ENCODE peak calls at places on chromosomes 2 and 18, in seven cellular contexts. F is mesenchymal stem cell, A is trophoblast cell, G is H1, U is mesendoderm, W is IMR-90, I is H9. T is an unnamed sample.

GRCh38 chr2:136920652-136921333 is 155.4 kb downstream of the THSD7B start:
- DNase-seq in G (no peak), A (no peak), W (no peak), U (no peak), I (peak), F (no peak), T (no peak)

GRCh38 chr18:34710430-34711386 is 610 bp downstream of the DTNA start:
- DNase-seq in U (no peak), G (no peak), F (peak), W (peak), I (no peak), A (no peak), T (no peak)

GRCh38 chr18:73617981-73618380 is 529.7 kb downstream of the FBXO15 start:
- DNase-seq in I (no peak), A (no peak), W (no peak), G (no peak), F (no peak), U (no peak), T (no peak)

GRCh38 chr2:234677758-234678538 is 181.1 kb upstream of the ARL4C start:
- DNase-seq in G (no peak), F (peak), W (peak), A (no peak), I (peak), U (no peak), T (no peak)

GRCh38 chr18:23689616-23690504 is 607 bp downstream of the LAMA3 start:
- DNase-seq in F (no peak), W (no peak), I (peak), G (no peak), A (no peak), U (peak), T (peak)

GRCh38 chr2:46569061-46569560 is 89.7 kb downstream of the TMEM247 start:
- DNase-seq in U (no peak), G (no peak), A (no peak), W (peak), I (no peak), F (no peak), T (no peak)

GRCh38 chr2:201955702-201956141 is 77.9 kb upstream of the FZD7 start:
- DNase-seq in F (no peak), A (no peak), U (no peak), W (peak), G (no peak), I (no peak), T (no peak)

GRCh38 chr2:230225486-230225885 is at the start of gene SP140:
- DNase-seq in I (no peak), W (no peak), U (no peak), G (no peak), A (no peak), F (no peak), T (no peak)

GRCh38 chr2:75464348-75464946 is 96.3 kb downstream of the EVA1A start:
- DNase-seq in A (no peak), G (no peak), W (peak), U (peak), F (peak), I (no peak), T (no peak)

GRCh38 chr2:159030674-159031380 is 62.4 kb downstream of the TANC1 start:
- DNase-seq in I (peak), G (peak), U (peak), W (peak), A (peak), F (peak), T (peak)

GRCh38 chr2:25297738-25298137 is 44.0 kb downstream of the DNMT3A start:
- DNase-seq in U (peak), F (no peak), G (no peak), A (no peak), I (peak), W (no peak), T (no peak)

GRCh38 chr2:27664622-27665363 is 1.1 kb downstream of the SLC4A1AP start:
- DNase-seq in U (no peak), I (no peak), A (no peak), G (no peak), F (no peak), W (no peak), T (no peak)

GRCh38 chr2:23699526-23699925 is 227.4 kb downstream of the ATAD2B start:
- DNase-seq in U (no peak), W (no peak), A (no peak), F (no peak), G (no peak), I (no peak), T (no peak)

GRCh38 chr18:50819727-50820378 is at the start of gene MRO:
- DNase-seq in G (peak), F (peak), W (peak), I (peak), A (peak), U (peak), T (peak)

GRCh38 chr2:97348265-97348664 is 235.3 kb downstream of the ANKRD36 start:
- DNase-seq in A (no peak), I (peak), W (no peak), F (no peak), G (no peak), U (peak), T (no peak)

GRCh38 chr2:108972663-108973062 is 16.4 kb downstream of the EDAR start:
- DNase-seq in U (no peak), A (no peak), I (no peak), F (no peak), G (no peak), W (no peak), T (no peak)

GRCh38 chr18:5503740-5504139 is 40.1 kb downstream of the EPB41L3 start:
- DNase-seq in F (no peak), W (peak), I (no peak), G (no peak), U (no peak), A (no peak), T (no peak)

GRCh38 chr2:61707984-61708852 is 145.6 kb downstream of the FAM161A start:
- DNase-seq in I (no peak), G (no peak), W (peak), F (peak), U (no peak), A (peak), T (no peak)

GRCh38 chr18:7117390-7118355 is at the start of gene LAMA1:
- DNase-seq in F (no peak), G (peak), I (peak), A (no peak), U (peak), W (peak), T (peak)

GRCh38 chr2:209577376-209578357 is 153.8 kb downstream of the MAP2 start:
- DNase-seq in W (peak), U (no peak), F (peak), G (no peak), A (no peak), I (no peak), T (peak)

GRCh38 chr2:120775261-120775660 is 39.6 kb downstream of the GLI2 start:
- DNase-seq in U (no peak), G (no peak), I (no peak), F (no peak), W (no peak), A (no peak), T (no peak)

GRCh38 chr2:120773186-120773800 is 37.6 kb downstream of the GLI2 start:
- DNase-seq in I (no peak), A (no peak), W (no peak), F (no peak), U (no peak), G (no peak), T (no peak)

GRCh38 chr2:120775801-120776589 is 40.3 kb downstream of the GLI2 start:
- DNase-seq in A (no peak), U (no peak), W (no peak), F (no peak), G (no peak), I (no peak), T (no peak)

GRCh38 chr2:120776649-120777048 is 41.0 kb downstream of the GLI2 start:
- DNase-seq in A (no peak), I (no peak), W (no peak), U (no peak), G (no peak), F (no peak), T (no peak)

DNA sequence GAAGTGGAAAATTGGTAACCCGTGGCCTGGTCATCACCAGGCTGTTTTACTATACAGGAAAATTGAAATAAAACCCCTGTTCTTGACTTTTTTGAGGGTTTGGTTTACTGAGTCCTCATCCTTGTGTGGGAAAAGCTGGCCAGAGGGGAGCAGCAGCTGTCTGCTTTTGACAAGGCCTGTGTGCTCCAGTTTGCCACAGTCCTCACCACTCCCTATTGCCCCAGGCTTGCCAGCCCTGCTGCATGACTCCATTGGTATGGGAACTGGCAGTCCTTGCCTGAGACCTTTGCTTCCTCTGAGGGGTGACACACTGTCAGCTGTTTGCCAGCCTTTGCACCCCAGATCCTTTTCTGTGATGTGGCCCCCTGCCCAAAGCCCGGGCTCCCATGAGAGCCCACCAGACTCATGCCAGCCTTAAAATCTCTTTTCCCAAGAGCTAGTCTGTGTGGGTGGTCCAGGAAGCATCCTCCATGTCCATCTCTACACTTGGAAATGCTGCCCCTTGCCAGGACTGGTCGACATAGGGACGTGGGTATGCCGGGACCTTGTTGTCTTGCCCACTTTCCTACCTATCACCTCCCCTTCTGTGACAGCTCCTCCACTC is 39.0 kb downstream of the GLI2 start:
- DNase-seq in W (no peak), A (no peak), I (no peak), U (no peak), F (no peak), G (no peak), T (no peak)
- H3K18ac ChIP-seq in W (no peak), A (no peak), I (no peak), U (no peak), F (no peak), G (no peak), T (no peak)

DNA sequence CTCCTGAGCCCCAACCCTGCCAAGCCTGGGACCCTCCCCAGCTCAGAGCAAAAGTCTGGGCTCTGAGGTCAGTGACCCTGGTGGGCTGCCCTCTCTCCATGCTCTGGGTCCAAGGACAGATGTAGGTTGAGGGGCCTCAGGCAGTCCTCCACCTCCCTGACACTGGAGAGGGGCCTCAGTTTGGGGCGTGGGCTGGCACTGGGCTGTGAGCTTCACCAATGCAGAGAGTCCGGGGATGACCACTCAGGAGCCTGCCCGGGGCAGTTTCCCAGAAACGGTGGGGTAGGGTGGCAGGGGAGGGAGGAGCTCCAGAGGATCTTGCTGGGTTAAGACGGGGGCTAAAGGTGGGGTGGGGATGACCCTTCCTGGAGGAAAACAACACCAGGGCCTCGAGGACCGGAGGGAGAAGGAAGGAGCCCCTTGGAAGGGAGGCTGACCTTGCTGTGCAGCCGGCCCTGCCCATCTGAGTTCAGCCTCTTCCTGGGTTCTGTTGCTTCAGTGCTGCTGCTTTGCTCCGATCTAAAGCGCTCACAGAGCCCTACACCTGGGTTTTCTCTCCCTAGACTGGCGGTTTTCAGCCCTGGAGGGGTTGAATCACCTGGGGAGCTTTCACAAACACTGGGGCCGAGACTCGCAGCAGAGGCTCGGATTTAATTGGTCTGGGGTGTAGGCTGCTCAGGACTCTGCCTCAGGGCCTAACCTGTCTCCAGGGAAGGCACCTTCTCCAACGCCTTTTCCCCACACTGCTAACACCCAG is 40.7 kb upstream of the SMAD7 start:
- DNase-seq in W (no peak), I (no peak), A (peak), U (no peak), F (no peak), G (no peak), T (no peak)
- H3K18ac ChIP-seq in W (peak), I (no peak), A (peak), U (peak), F (peak), G (peak), T (peak)

DNA sequence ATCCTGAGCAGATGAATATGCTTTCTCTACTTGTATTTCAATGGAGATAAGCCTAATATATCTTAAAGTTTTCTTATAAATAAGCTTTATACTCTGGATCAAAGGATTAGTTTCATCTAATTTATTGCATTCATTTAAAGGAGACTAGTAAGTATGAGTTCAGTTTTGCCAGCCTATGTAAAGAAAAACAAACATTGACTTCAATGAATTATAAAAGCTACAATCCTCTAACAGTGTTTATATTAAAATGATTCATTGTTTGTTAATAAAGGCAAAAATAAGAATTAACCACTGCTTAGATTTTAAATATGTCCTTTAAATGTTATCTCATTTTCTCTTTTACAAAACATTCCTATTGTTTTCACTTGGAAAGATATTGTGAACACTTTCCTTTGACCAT is 566.0 kb downstream of the EPHA4 start:
- DNase-seq in F (no peak), U (no peak), A (no peak), G (no peak), W (peak), I (no peak), T (no peak)
- H3K18ac ChIP-seq in F (no peak), U (no peak), A (no peak), G (no peak), W (no peak), I (no peak), T (no peak)

DNA sequence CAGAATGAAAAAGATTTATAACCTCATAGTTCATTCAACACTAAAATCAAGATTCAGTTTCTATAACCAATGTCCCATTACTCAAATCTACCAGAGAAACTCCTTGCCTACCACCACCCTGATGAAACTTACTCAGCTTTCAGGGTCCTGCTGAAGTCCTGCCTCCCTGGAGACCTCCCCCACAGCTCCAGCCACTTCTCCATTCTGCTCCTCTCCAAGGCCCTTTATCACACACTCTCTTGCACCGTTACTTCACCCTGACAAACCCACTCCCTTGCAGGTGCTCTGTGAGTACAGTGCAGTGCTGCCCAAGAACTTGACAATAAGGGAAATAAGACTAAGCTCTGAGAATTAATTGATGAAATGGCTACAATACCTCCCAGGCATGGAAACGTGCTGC is 83.5 kb upstream of the CDCA7 start:
- DNase-seq in F (no peak), G (no peak), U (no peak), A (no peak), I (no peak), W (no peak), T (no peak)
- H3K18ac ChIP-seq in F (no peak), G (no peak), U (no peak), A (no peak), I (no peak), W (no peak), T (no peak)